ENCODE peak calls at places on chromosomes 12 and 14, in nine cellular contexts. X, P, W, S, O, K, H, A and U are unnamed samples.

GRCh38 chr12:9619411-9620179 is 11.9 kb upstream of the KLRB1 start:
- DNase-seq in H (no peak), P (no peak), X (no peak), O (no peak), K (no peak), S (no peak), W (no peak), A (no peak), U (no peak)

GRCh38 chr12:124939428-124940142 is 25.1 kb upstream of the UBC start:
- DNase-seq in K (peak; percentile 87), W (peak; percentile 88), O (peak; percentile 85), A (peak; percentile 97), X (peak; percentile 91), S (peak; percentile 91), H (peak; percentile 81), P (peak; percentile 86), U (peak; percentile 95)

GRCh38 chr12:34292736-34293625 is 270.7 kb downstream of the ALG10 start:
- DNase-seq in A (no peak), H (no peak), O (peak; percentile 5), S (no peak), X (no peak), K (no peak), W (no peak), P (no peak), U (no peak)

GRCh38 chr12:32390572-32391219 is 8.7 kb upstream of the FGD4 start:
- DNase-seq in K (peak; percentile 20), W (peak; percentile 41), A (peak; percentile 54), H (no peak), P (no peak), X (peak; percentile 32), O (peak; percentile 25), S (peak; percentile 14), U (peak; percentile 54)

GRCh38 chr14:96225745-96226151 is 21.1 kb downstream of the BDKRB2 start:
- DNase-seq in P (no peak), K (peak; percentile 32), W (peak; percentile 74), S (no peak), A (no peak), H (no peak), X (no peak), O (peak; percentile 22), U (no peak)

GRCh38 chr12:113422030-113422900 is at the start of gene SDSL:
- DNase-seq in S (peak; percentile 58), K (peak; percentile 60), O (peak; percentile 42), A (peak; percentile 82), W (peak; percentile 88), H (no peak), P (no peak), X (peak; percentile 69), U (peak; percentile 73)

GRCh38 chr12:30996255-30996654 is 69.7 kb downstream of the TSPAN11 start:
- DNase-seq in S (peak; percentile 94), W (no peak), A (peak; percentile 60), H (peak; percentile 61), K (no peak), P (no peak), O (no peak), X (peak; percentile 28), U (peak; percentile 82)

GRCh38 chr12:127822743-127823433 is 444.1 kb upstream of the TMEM132C start:
- DNase-seq in O (peak; percentile 29), W (no peak), K (no peak), H (peak; percentile 13), A (no peak), X (no peak), S (no peak), P (no peak), U (no peak)

GRCh38 chr12:131755305-131756113 is 44.6 kb downstream of the SFSWAP start:
- DNase-seq in X (peak; percentile 4), W (peak; percentile 46), S (no peak), K (no peak), A (peak; percentile 29), H (no peak), P (peak; percentile 5), O (no peak), U (peak; percentile 41)

DNA sequence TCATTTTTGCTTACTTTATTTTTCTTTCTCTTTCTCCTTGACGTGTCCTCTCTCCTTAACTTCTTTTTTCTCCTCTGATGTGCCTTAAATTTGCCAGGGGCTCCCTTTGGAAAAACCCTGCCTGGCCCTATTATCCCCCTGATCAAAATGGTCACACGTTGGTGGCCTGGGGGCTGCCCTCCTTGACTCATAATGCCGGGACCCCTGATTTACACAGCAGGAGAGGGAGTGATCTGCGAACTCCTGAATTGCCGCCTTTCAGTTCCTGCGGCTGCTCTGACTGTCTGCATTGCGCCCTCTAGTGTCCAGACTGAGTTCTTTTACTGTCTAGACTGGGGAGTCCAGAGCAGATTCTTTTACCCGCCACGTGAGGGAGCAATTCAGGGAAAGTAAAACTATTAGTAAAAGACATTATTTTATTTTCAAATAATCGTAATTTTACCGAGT is 44.8 kb upstream of the GZMB start:
- DNase-seq in S (peak; percentile 78), W (peak; percentile 91), A (peak; percentile 92), H (peak; percentile 73), O (peak; percentile 26), X (peak; percentile 67), P (peak; percentile 58), K (peak; percentile 35), U (peak; percentile 93)
- H3K4me3 ChIP-seq in S (no peak overlapping the region), W (no peak overlapping the region), A (no peak overlapping the region), H (peak overlapping the region; percentile 11), O (peak overlapping the region; percentile 55), X (no peak overlapping the region), P (peak overlapping the region; percentile 50), K (peak overlapping the region; percentile 47), U (peak overlapping the region; percentile 29)

DNA sequence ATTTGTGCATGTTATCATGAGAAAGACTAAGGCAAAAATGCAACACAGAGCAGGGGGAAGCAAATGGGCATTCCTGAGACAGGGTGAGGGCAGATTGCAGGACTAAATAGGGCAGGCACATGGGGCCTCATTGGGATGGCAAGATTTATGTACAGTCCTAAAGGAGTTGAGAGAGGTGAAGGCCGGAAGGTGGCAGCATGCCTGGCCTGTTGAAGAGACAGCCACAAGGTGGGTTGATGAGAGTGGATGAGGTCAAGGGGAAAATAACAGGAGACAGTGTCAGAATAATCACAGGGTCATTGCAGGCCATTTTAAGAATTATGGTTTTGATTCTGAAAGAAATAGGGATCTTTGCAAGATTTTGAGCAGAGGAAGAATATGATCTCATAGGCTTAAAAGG is 21.0 kb downstream of the PAH start:
- DNase-seq in P (no peak), A (no peak), X (no peak), S (no peak), O (no peak), W (no peak), K (no peak), H (no peak), U (no peak)
- TF ChIP-seq CTCF in P (no peak), A (no peak), X (no peak), S (no peak), O (no peak), W (no peak), K (no peak), H (no peak), U (no peak)

DNA sequence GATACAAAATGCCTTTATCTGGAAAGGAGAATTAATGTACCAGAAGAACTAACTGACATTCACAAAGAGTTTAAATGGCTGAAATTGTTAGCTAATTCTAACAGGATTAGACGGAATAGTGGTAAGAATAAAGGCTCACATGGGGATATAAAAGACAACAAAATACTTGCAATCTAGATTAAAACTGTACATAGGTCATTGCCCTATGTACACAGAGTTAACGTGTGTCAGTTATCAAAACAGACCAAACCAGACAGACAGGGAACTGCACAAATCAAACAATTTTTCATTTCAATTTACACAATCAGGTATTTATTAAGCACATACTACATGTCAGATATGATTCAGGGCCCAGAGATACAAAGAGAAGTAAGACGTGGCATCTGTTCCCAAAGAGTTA is 12.6 kb downstream of the TMTC1 start:
- DNase-seq in S (no peak), X (no peak), P (no peak), O (no peak), W (no peak), A (no peak), K (no peak), H (no peak), U (no peak)
- H3K4me3 ChIP-seq in S (no peak overlapping the region), X (no peak overlapping the region), P (no peak overlapping the region), O (no peak overlapping the region), W (no peak overlapping the region), A (no peak overlapping the region), K (no peak overlapping the region), H (no peak overlapping the region), U (no peak overlapping the region)

DNA sequence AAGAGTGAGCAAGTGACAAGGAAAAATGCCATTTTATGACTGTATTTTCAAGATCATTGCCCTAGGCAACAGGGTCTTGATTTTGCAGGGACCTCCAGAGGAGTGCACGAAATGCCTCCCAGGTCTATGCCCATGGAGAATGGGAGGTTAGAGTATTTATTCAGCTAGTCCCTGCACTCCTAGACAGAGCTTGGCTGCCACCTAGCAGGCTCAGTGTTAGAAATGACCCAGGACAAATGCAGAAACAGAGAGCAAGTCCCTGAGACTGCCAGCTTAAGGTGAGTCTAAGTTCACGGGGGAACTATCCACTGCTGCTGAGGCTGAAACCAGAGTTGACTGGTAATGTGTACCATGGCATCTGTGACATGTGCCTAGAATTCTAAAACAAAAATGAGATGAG is 506.4 kb downstream of the MED13L start:
- DNase-seq in P (no peak), S (no peak), W (no peak), H (no peak), K (no peak), A (no peak), O (no peak), X (no peak), U (peak; percentile 20)
- TF ChIP-seq CTCF in P (no peak), S (no peak), W (no peak), H (no peak), K (no peak), A (no peak), O (peak; percentile 47), X (peak; percentile 2), U (peak; percentile 32)

GRCh38 chr12:14960548-14961465 is 594 bp downstream of the ARHGDIB start:
- DNase-seq in O (peak; percentile 55), H (no peak), X (no peak), W (peak; percentile 65), K (no peak), S (peak; percentile 83), A (peak; percentile 69), P (no peak), U (peak; percentile 48)
- H3K4me3 ChIP-seq in O (peak overlapping the region; percentile 66), H (no peak overlapping the region), X (peak overlapping the region; percentile 48), W (no peak overlapping the region), K (peak overlapping the region; percentile 63), S (peak overlapping the region; percentile 64), A (peak overlapping the region; percentile 46), P (peak overlapping the region; percentile 61), U (peak overlapping the region; percentile 59)

GRCh38 chr12:65663648-65664047 is 160.6 kb upstream of the HMGA2 start:
- DNase-seq in S (no peak), X (no peak), A (peak; percentile 66), W (peak; percentile 73), O (no peak), K (no peak), H (no peak), P (no peak), U (no peak)
- TF ChIP-seq CTCF in S (no peak), X (no peak), A (no peak), W (no peak), O (no peak), K (no peak), H (no peak), P (no peak), U (no peak)